ENCODE peak calls at places on chromosomes 11 and 22, in six cellular contexts. One of them, this sample, is unnamed.

GRCh38 chr11:9606799-9607510 is 33.5 kb downstream of the WEE1 start:
- DNase-seq in SK-N-SH: no peak
- DNase-seq in HepG2: peak
- DNase-seq in GM12878: no peak
- DNase-seq in H1: peak
- DNase-seq in K562: no peak
- DNase-seq in this sample: no peak

GRCh38 chr11:23359297-23359696 is 499.0 kb upstream of the CCDC179 start:
- DNase-seq in SK-N-SH: no peak
- DNase-seq in GM12878: no peak
- DNase-seq in H1: no peak
- DNase-seq in K562: no peak
- DNase-seq in HepG2: peak
- DNase-seq in this sample: no peak

GRCh38 chr11:133636686-133637085 is 104.4 kb upstream of the OPCML start:
- DNase-seq in H1: no peak
- DNase-seq in K562: no peak
- DNase-seq in GM12878: no peak
- DNase-seq in HepG2: no peak
- DNase-seq in SK-N-SH: no peak
- DNase-seq in this sample: no peak

GRCh38 chr11:104163100-104164027 is 583 bp downstream of the PDGFD start:
- DNase-seq in K562: no peak
- DNase-seq in SK-N-SH: peak
- DNase-seq in GM12878: no peak
- DNase-seq in HepG2: no peak
- DNase-seq in H1: peak
- DNase-seq in this sample: no peak

GRCh38 chr11:111019931-111020381 is 225.6 kb upstream of the POU2AF2 start:
- DNase-seq in HepG2: no peak
- DNase-seq in SK-N-SH: no peak
- DNase-seq in H1: no peak
- DNase-seq in GM12878: no peak
- DNase-seq in K562: no peak
- DNase-seq in this sample: peak

GRCh38 chr22:23180301-23180892 is at the start of gene BCR:
- DNase-seq in H1: no peak
- DNase-seq in K562: peak
- DNase-seq in GM12878: no peak
- DNase-seq in HepG2: no peak
- DNase-seq in SK-N-SH: peak
- DNase-seq in this sample: peak

GRCh38 chr11:17544181-17544622 is at the start of gene USH1C:
- DNase-seq in GM12878: no peak
- DNase-seq in HepG2: no peak
- DNase-seq in SK-N-SH: peak
- DNase-seq in K562: peak
- DNase-seq in H1: peak
- DNase-seq in this sample: no peak

GRCh38 chr11:797300-798092 is 585 bp downstream of the SLC25A22 start:
- DNase-seq in HepG2: peak
- DNase-seq in H1: peak
- DNase-seq in SK-N-SH: peak
- DNase-seq in GM12878: no peak
- DNase-seq in K562: peak
- DNase-seq in this sample: peak

GRCh38 chr11:33005175-33005574 is 10.5 kb upstream of the DEPDC7 start:
- DNase-seq in SK-N-SH: no peak
- DNase-seq in HepG2: no peak
- DNase-seq in K562: no peak
- DNase-seq in GM12878: no peak
- DNase-seq in H1: no peak
- DNase-seq in this sample: no peak

GRCh38 chr22:31491218-31491962 is 1.7 kb upstream of the EIF4ENIF1 start:
- DNase-seq in K562: no peak
- DNase-seq in GM12878: no peak
- DNase-seq in HepG2: no peak
- DNase-seq in SK-N-SH: no peak
- DNase-seq in H1: no peak
- DNase-seq in this sample: no peak

GRCh38 chr11:47913569-47914244 is 65.6 kb upstream of the NUP160 start:
- DNase-seq in SK-N-SH: no peak
- DNase-seq in GM12878: no peak
- DNase-seq in K562: peak
- DNase-seq in H1: no peak
- DNase-seq in HepG2: no peak
- DNase-seq in this sample: no peak

GRCh38 chr11:75518204-75518549 is 7.6 kb downstream of the GDPD5 start:
- DNase-seq in HepG2: no peak
- DNase-seq in SK-N-SH: no peak
- DNase-seq in H1: no peak
- DNase-seq in K562: no peak
- DNase-seq in GM12878: no peak
- DNase-seq in this sample: no peak

GRCh38 chr11:64661146-64661545 is 61.9 kb downstream of the NRXN2 start:
- DNase-seq in HepG2: no peak
- DNase-seq in SK-N-SH: no peak
- DNase-seq in H1: no peak
- DNase-seq in GM12878: no peak
- DNase-seq in K562: no peak
- DNase-seq in this sample: no peak

GRCh38 chr11:46719048-46719542 is at the start of gene F2:
- DNase-seq in H1: no peak
- DNase-seq in K562: no peak
- DNase-seq in SK-N-SH: no peak
- DNase-seq in HepG2: peak
- DNase-seq in GM12878: no peak
- DNase-seq in this sample: no peak

GRCh38 chr22:41642711-41643110 is 21.6 kb downstream of the XRCC6 start:
- DNase-seq in H1: no peak
- DNase-seq in HepG2: no peak
- DNase-seq in GM12878: no peak
- DNase-seq in K562: no peak
- DNase-seq in SK-N-SH: no peak
- DNase-seq in this sample: no peak

GRCh38 chr11:118628432-118628831 is 21.0 kb downstream of the PHLDB1 start:
- DNase-seq in H1: no peak
- DNase-seq in GM12878: no peak
- DNase-seq in HepG2: no peak
- DNase-seq in K562: no peak
- DNase-seq in SK-N-SH: no peak
- DNase-seq in this sample: no peak

GRCh38 chr11:12517741-12518140 is 140.4 kb downstream of the PARVA start:
- DNase-seq in GM12878: no peak
- DNase-seq in SK-N-SH: no peak
- DNase-seq in H1: no peak
- DNase-seq in HepG2: no peak
- DNase-seq in K562: no peak
- DNase-seq in this sample: no peak

GRCh38 chr11:7576671-7577225 is 62.9 kb downstream of the PPFIBP2 start:
- DNase-seq in H1: no peak
- DNase-seq in K562: no peak
- DNase-seq in GM12878: no peak
- DNase-seq in SK-N-SH: peak
- DNase-seq in HepG2: no peak
- DNase-seq in this sample: no peak

GRCh38 chr11:33530824-33531223 is 169.8 kb downstream of the C11orf91 start:
- DNase-seq in K562: no peak
- DNase-seq in H1: no peak
- DNase-seq in SK-N-SH: no peak
- DNase-seq in GM12878: no peak
- DNase-seq in HepG2: no peak
- DNase-seq in this sample: no peak

GRCh38 chr11:115751244-115751643 is 247.0 kb upstream of the CADM1 start:
- DNase-seq in GM12878: no peak
- DNase-seq in SK-N-SH: no peak
- DNase-seq in K562: no peak
- DNase-seq in H1: no peak
- DNase-seq in HepG2: no peak
- DNase-seq in this sample: no peak

GRCh38 chr11:118609380-118610219 is 2.2 kb downstream of the PHLDB1 start:
- DNase-seq in HepG2: no peak
- DNase-seq in H1: peak
- DNase-seq in K562: no peak
- DNase-seq in SK-N-SH: no peak
- DNase-seq in GM12878: no peak
- DNase-seq in this sample: no peak

GRCh38 chr22:25898707-25899365 is 156.8 kb downstream of the MYO18B start:
- DNase-seq in H1: peak
- DNase-seq in HepG2: peak
- DNase-seq in GM12878: no peak
- DNase-seq in SK-N-SH: no peak
- DNase-seq in K562: peak
- DNase-seq in this sample: peak

GRCh38 chr11:44388828-44389645 is 79.1 kb upstream of the ALX4 start:
- DNase-seq in K562: no peak
- DNase-seq in GM12878: no peak
- DNase-seq in HepG2: no peak
- DNase-seq in SK-N-SH: no peak
- DNase-seq in H1: peak
- DNase-seq in this sample: no peak

GRCh38 chr11:67269401-67270255 is 3.4 kb downstream of the GRK2 start:
- DNase-seq in H1: no peak
- DNase-seq in GM12878: no peak
- DNase-seq in SK-N-SH: no peak
- DNase-seq in K562: no peak
- DNase-seq in HepG2: no peak
- DNase-seq in this sample: peak

GRCh38 chr22:33513388-33514336 is 406.6 kb downstream of the LARGE1 start:
- DNase-seq in H1: no peak
- DNase-seq in HepG2: peak
- DNase-seq in GM12878: no peak
- DNase-seq in SK-N-SH: no peak
- DNase-seq in K562: no peak
- DNase-seq in this sample: no peak

GRCh38 chr22:42743501-42743991 is 22.9 kb upstream of the A4GALT start:
- DNase-seq in H1: no peak
- DNase-seq in K562: no peak
- DNase-seq in SK-N-SH: no peak
- DNase-seq in HepG2: peak
- DNase-seq in GM12878: no peak
- DNase-seq in this sample: no peak

GRCh38 chr11:92211576-92212167 is 12.9 kb upstream of the FAT3 start:
- DNase-seq in H1: no peak
- DNase-seq in HepG2: peak
- DNase-seq in SK-N-SH: peak
- DNase-seq in GM12878: no peak
- DNase-seq in K562: no peak
- DNase-seq in this sample: no peak

GRCh38 chr11:120558754-120559431 is 47.3 kb downstream of the GRIK4 start:
- DNase-seq in H1: no peak
- DNase-seq in SK-N-SH: peak
- DNase-seq in HepG2: no peak
- DNase-seq in K562: no peak
- DNase-seq in GM12878: no peak
- DNase-seq in this sample: no peak
- TF ChIP-seq GABPA in H1: no peak
- TF ChIP-seq GABPA in SK-N-SH: no peak
- TF ChIP-seq GABPA in HepG2: no peak
- TF ChIP-seq GABPA in K562: no peak
- TF ChIP-seq GABPA in GM12878: no peak
- TF ChIP-seq GABPA in this sample: no peak

GRCh38 chr11:102229510-102230119 is 87.7 kb upstream of the BIRC3 start:
- DNase-seq in GM12878: no peak
- DNase-seq in H1: no peak
- DNase-seq in SK-N-SH: no peak
- DNase-seq in HepG2: peak
- DNase-seq in K562: no peak
- DNase-seq in this sample: no peak

GRCh38 chr11:102225689-102226562 is 91.4 kb upstream of the BIRC3 start:
- DNase-seq in K562: no peak
- DNase-seq in SK-N-SH: no peak
- DNase-seq in H1: no peak
- DNase-seq in GM12878: no peak
- DNase-seq in HepG2: peak
- DNase-seq in this sample: no peak

GRCh38 chr11:102223859-102224258 is 93.4 kb upstream of the BIRC3 start:
- DNase-seq in GM12878: no peak
- DNase-seq in SK-N-SH: no peak
- DNase-seq in H1: no peak
- DNase-seq in HepG2: no peak
- DNase-seq in K562: no peak
- DNase-seq in this sample: no peak

GRCh38 chr11:102230186-102230585 is 87.1 kb upstream of the BIRC3 start:
- DNase-seq in K562: no peak
- DNase-seq in GM12878: no peak
- DNase-seq in HepG2: no peak
- DNase-seq in SK-N-SH: no peak
- DNase-seq in H1: no peak
- DNase-seq in this sample: no peak

GRCh38 chr11:102226702-102227101 is 90.6 kb upstream of the BIRC3 start:
- DNase-seq in HepG2: no peak
- DNase-seq in GM12878: no peak
- DNase-seq in SK-N-SH: no peak
- DNase-seq in K562: no peak
- DNase-seq in H1: no peak
- DNase-seq in this sample: no peak
- H3K27ac ChIP-seq in HepG2: peak
- H3K27ac ChIP-seq in GM12878: no peak
- H3K27ac ChIP-seq in SK-N-SH: peak
- H3K27ac ChIP-seq in K562: no peak
- H3K27ac ChIP-seq in H1: no peak
- H3K27ac ChIP-seq in this sample: no peak

GRCh38 chr22:44823806-44824205 is 71.4 kb downstream of the ARHGAP8 start:
- DNase-seq in GM12878: no peak
- DNase-seq in SK-N-SH: no peak
- DNase-seq in H1: no peak
- DNase-seq in HepG2: no peak
- DNase-seq in K562: no peak
- DNase-seq in this sample: no peak
- TF ChIP-seq GABPA in GM12878: no peak
- TF ChIP-seq GABPA in SK-N-SH: no peak
- TF ChIP-seq GABPA in H1: no peak
- TF ChIP-seq GABPA in HepG2: no peak
- TF ChIP-seq GABPA in K562: no peak
- TF ChIP-seq GABPA in this sample: no peak

DNA sequence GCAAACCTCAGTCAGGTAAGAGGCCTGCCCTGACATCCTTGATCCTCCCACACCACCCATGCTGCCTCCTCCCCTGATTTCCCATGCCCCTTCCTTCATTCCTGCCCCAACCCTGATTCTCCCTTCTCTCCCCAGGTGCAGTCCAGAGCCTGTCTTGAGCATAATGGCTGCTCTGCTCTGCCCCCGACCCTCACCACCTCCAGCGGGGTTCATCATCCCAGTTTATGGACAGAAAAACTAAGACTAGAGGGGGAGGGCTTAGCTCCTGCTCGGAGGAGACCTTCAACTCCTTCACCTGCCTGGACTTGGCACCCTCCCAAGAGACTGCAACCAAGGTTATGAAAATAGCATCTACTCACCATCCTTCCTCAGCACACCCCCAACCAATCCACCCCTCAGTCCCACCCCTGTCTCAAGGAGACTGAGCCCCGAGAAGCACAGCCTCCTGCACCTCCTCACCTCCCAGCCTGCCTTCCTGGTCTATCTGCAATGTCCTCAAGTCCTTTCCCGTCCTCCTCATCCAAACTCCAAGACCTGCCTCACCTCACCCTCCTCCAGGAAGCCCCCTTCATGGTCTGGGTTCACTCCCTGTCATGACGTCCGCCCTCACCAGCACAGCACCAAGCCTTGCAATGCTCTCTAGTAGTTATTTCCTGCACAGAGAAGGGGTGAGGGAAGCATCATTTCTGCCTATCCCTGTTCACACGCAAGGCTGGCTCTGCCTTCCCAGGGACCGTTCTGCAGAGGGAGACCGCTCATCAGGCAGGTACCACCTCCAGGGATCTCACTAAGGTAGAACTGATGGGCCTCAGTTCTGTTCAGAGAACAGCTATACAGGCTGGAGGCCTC is 103.1 kb downstream of the PDE2A start:
- DNase-seq in GM12878: no peak
- DNase-seq in H1: no peak
- DNase-seq in K562: no peak
- DNase-seq in HepG2: no peak
- DNase-seq in SK-N-SH: no peak
- DNase-seq in this sample: no peak
- H3K27ac ChIP-seq in GM12878: no peak
- H3K27ac ChIP-seq in H1: no peak
- H3K27ac ChIP-seq in K562: no peak
- H3K27ac ChIP-seq in HepG2: no peak
- H3K27ac ChIP-seq in SK-N-SH: no peak
- H3K27ac ChIP-seq in this sample: no peak